ENCODE peak calls at places on chromosomes 11 and 22, in ten cellular contexts. Q is spleen; R is hepatic stellate cell; X is HS-27A; J is HEK293T; O is GM04504; Y is right atrium auricular region; E is CD4-positive, alpha-beta T cell; F is hippocampal formation; H is MCF 10A. N is an unnamed sample.

GRCh38 chr22:21102659-21103267 is 57.0 kb downstream of the LRRC74B start:
- DNase-seq in Q (peak; percentile 87), R (peak; percentile 77), X (no peak), J (peak; percentile 96), O (no peak), Y (peak; percentile 63), E (peak; percentile 70), F (peak; percentile 51), H (peak; percentile 56), N (peak; percentile 52)

GRCh38 chr11:33448461-33449130 is 191.4 kb downstream of the HIPK3 start:
- DNase-seq in Q (no peak), R (no peak), X (no peak), J (no peak), O (no peak), Y (no peak), E (no peak), F (no peak), H (peak; percentile 16), N (no peak)

GRCh38 chr11:1486054-1486825 is at the start of gene MOB2:
- DNase-seq in Q (peak; percentile 79), R (no peak), X (no peak), J (no peak), O (no peak), Y (no peak), E (no peak), F (peak; percentile 35), H (no peak), N (peak; percentile 5)

GRCh38 chr22:41762980-41763779 is 37.3 kb upstream of the CCDC134 start:
- DNase-seq in Q (peak; percentile 79), R (no peak), X (no peak), J (peak; percentile 71), O (no peak), Y (no peak), E (peak; percentile 24), F (no peak), H (peak; percentile 36), N (no peak)

GRCh38 chr11:8204596-8204995 is 35.8 kb upstream of the RIC3 start:
- DNase-seq in Q (no peak), R (no peak), X (no peak), J (no peak), O (no peak), Y (no peak), E (no peak), F (no peak), H (no peak), N (no peak)

GRCh38 chr11:106624377-106624776 is 393.9 kb downstream of the GUCY1A2 start:
- DNase-seq in Q (no peak), R (no peak), X (no peak), J (peak; percentile 19), O (no peak), Y (no peak), E (no peak), F (no peak), H (peak; percentile 9), N (no peak)

GRCh38 chr11:134951305-134951700 is 539.3 kb upstream of the B3GAT1 start:
- DNase-seq in Q (no peak), R (peak; percentile 70), X (no peak), J (no peak), O (peak; percentile 43), Y (peak; percentile 73), E (no peak), F (no peak), H (peak; percentile 72), N (peak; percentile 40)

GRCh38 chr11:126355926-126356897 is 726 bp downstream of the ST3GAL4 start:
- DNase-seq in Q (peak; percentile 85), R (peak; percentile 73), X (no peak), J (peak; percentile 40), O (no peak), Y (no peak), E (no peak), F (peak; percentile 81), H (peak; percentile 68), N (peak; percentile 35)

GRCh38 chr11:61332266-61332822 is 561 bp downstream of the DDB1 start:
- DNase-seq in Q (no peak), R (peak; percentile 71), X (no peak), J (peak; percentile 50), O (no peak), Y (no peak), E (no peak), F (no peak), H (peak; percentile 28), N (peak; percentile 58)

GRCh38 chr11:61542024-61542461 is 33.5 kb downstream of the LRRC10B start:
- DNase-seq in Q (no peak), R (no peak), X (no peak), J (no peak), O (no peak), Y (no peak), E (no peak), F (no peak), H (no peak), N (no peak)

GRCh38 chr11:2735053-2735589 is 35.3 kb upstream of the KCNQ1OT1 start:
- DNase-seq in Q (no peak), R (no peak), X (no peak), J (no peak), O (no peak), Y (no peak), E (no peak), F (no peak), H (no peak), N (no peak)

GRCh38 chr11:970319-970871 is 44.7 kb downstream of the AP2A2 start:
- DNase-seq in Q (peak; percentile 87), R (no peak), X (no peak), J (no peak), O (no peak), Y (no peak), E (no peak), F (no peak), H (no peak), N (no peak)

GRCh38 chr22:33335611-33336279 is 277.6 kb upstream of the SYN3 start:
- DNase-seq in Q (no peak), R (no peak), X (no peak), J (no peak), O (no peak), Y (no peak), E (no peak), F (no peak), H (no peak), N (no peak)

GRCh38 chr22:45818130-45819085 is 146.8 kb downstream of the ATXN10 start:
- DNase-seq in Q (no peak), R (no peak), X (no peak), J (no peak), O (no peak), Y (no peak), E (no peak), F (peak; percentile 65), H (no peak), N (no peak)

GRCh38 chr11:86519064-86519911 is 144.6 kb downstream of the CCDC81 start:
- DNase-seq in Q (no peak), R (peak; percentile 54), X (peak; percentile 81), J (no peak), O (peak; percentile 43), Y (no peak), E (no peak), F (no peak), H (no peak), N (no peak)

N was measured in SJSA1.